ENCODE peak calls at places on chromosomes 1 and 21, in four cellular contexts. B is A549, C is left ventricle myocardium inferior, Q is fibroblast of mammary gland. Y is an unnamed sample.

GRCh38 chr1:32754282-32755097 is 51.9 kb upstream of the SYNC start:
- DNase-seq in B (no peak), C (no peak), Q (peak; percentile 25), Y (no peak)

GRCh38 chr1:53551428-53551995 is 92.3 kb downstream of the DMRTB1 start:
- DNase-seq in B (no peak), C (peak; percentile 1), Q (no peak), Y (no peak)

GRCh38 chr1:108209456-108210108 is 9.4 kb upstream of the SLC25A24 start:
- DNase-seq in B (no peak), C (no peak), Q (no peak), Y (no peak)

GRCh38 chr21:36059823-36060158 is 535 bp downstream of the SETD4 start:
- DNase-seq in B (peak; percentile 28), C (peak; percentile 36), Q (no peak), Y (no peak)

GRCh38 chr1:160836981-160837557 is 25.6 kb downstream of the CD244 start:
- DNase-seq in B (no peak), C (no peak), Q (no peak), Y (peak; percentile 16)

GRCh38 chr21:41482321-41482720 is 25.6 kb downstream of the TMPRSS2 start:
- DNase-seq in B (no peak), C (no peak), Q (peak; percentile 70), Y (no peak)

GRCh38 chr1:53078333-53079101 is 16.5 kb downstream of the PODN start:
- DNase-seq in B (no peak), C (peak; percentile 12), Q (no peak), Y (no peak)

GRCh38 chr1:222404710-222405109 is 143.2 kb downstream of the HHIPL2 start:
- DNase-seq in B (no peak), C (no peak), Q (no peak), Y (no peak)

GRCh38 chr1:243542726-243543415 is 287.0 kb downstream of the SDCCAG8 start:
- DNase-seq in B (no peak), C (no peak), Q (no peak), Y (no peak)

GRCh38 chr1:227725036-227725435 is 10.1 kb downstream of the JMJD4 start:
- DNase-seq in B (no peak), C (no peak), Q (no peak), Y (no peak)

GRCh38 chr1:158932171-158932570 is 819 bp downstream of the PYHIN1 start:
- DNase-seq in B (no peak), C (no peak), Q (no peak), Y (no peak)
- H3K4me3 ChIP-seq in B (no peak overlapping the region), C (no peak overlapping the region), Q (no peak overlapping the region), Y (no peak overlapping the region)

DNA sequence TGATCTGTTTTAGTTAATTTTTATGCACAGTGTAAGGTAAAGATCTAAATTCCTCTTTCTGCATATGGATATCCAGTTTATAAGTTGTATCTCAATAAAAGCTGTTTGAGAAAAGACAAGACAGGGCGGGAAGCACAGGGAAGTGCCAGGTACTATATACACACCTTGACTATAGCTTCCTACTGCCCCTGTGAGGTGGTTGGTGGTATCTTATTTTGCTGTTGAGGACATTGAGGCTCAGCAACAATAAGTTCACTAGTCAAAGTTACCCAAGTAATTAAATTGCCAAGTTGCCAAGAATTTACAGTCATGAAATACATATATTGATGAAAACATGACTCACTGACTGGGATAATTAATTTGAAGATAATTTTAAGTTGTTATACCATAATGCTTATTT is 109.1 kb downstream of the CD247 start:
- DNase-seq in B (no peak), C (no peak), Q (no peak), Y (no peak)
- TF ChIP-seq CTCF in B (peak; percentile 20), C (no peak), Q (no peak), Y (peak; percentile 26)

GRCh38 chr1:202214089-202214843 is 20.7 kb downstream of the LGR6 start:
- DNase-seq in B (no peak), C (no peak), Q (no peak), Y (no peak)
- H3K4me3 ChIP-seq in B (peak overlapping the region; percentile 37), C (peak overlapping the region; percentile 60), Q (no peak overlapping the region), Y (peak overlapping the region; percentile 39)

GRCh38 chr1:223708001-223708359 is 4.4 kb upstream of the CAPN2 start:
- DNase-seq in B (no peak), C (no peak), Q (no peak), Y (no peak)
- TF ChIP-seq CTCF in B (no peak), C (peak; percentile 33), Q (peak; percentile 33), Y (peak; percentile 36)

GRCh38 chr1:35033346-35033745 is 1.6 kb upstream of the ZMYM6 start:
- DNase-seq in B (no peak), C (no peak), Q (no peak), Y (no peak)
- H3K4me3 ChIP-seq in B (no peak overlapping the region), C (no peak overlapping the region), Q (no peak overlapping the region), Y (no peak overlapping the region)

GRCh38 chr1:170510163-170510562 is 21.8 kb upstream of the GORAB start:
- DNase-seq in B (no peak), C (no peak), Q (no peak), Y (no peak)
- TF ChIP-seq CTCF in B (no peak), C (no peak), Q (no peak), Y (no peak)